ENCODE peak calls at places on chromosomes 6 and 20, in five cellular contexts. One of them, this sample, is unnamed.

GRCh38 chr6:80541186-80541585 is 434.7 kb downstream of the BCKDHB start:
- ATAC-seq in naive thymus-derived CD4-positive, alpha-beta T cell: no peak
- ATAC-seq in activated T-cell treated with anti-CD3 and anti-CD28 coated beads, Interleukin-2, amount 50 U/mL, for 4 hours: peak
- ATAC-seq in Right ventricle myocardium superior: no peak
- ATAC-seq in mucosa of descending colon: no peak
- ATAC-seq in this sample: no peak

GRCh38 chr6:151087861-151088598 is 151.7 kb upstream of the AKAP12 start:
- ATAC-seq in activated T-cell treated with anti-CD3 and anti-CD28 coated beads, Interleukin-2, amount 50 U/mL, for 4 hours: no peak
- ATAC-seq in naive thymus-derived CD4-positive, alpha-beta T cell: no peak
- ATAC-seq in mucosa of descending colon: no peak
- ATAC-seq in Right ventricle myocardium superior: peak
- ATAC-seq in this sample: no peak

GRCh38 chr6:46689657-46690056 is 2.0 kb downstream of the TDRD6 start:
- ATAC-seq in naive thymus-derived CD4-positive, alpha-beta T cell: no peak
- ATAC-seq in mucosa of descending colon: no peak
- ATAC-seq in Right ventricle myocardium superior: no peak
- ATAC-seq in activated T-cell treated with anti-CD3 and anti-CD28 coated beads, Interleukin-2, amount 50 U/mL, for 4 hours: no peak
- ATAC-seq in this sample: no peak

GRCh38 chr6:122798099-122798641 is 9.1 kb downstream of the SMPDL3A start:
- ATAC-seq in mucosa of descending colon: peak
- ATAC-seq in naive thymus-derived CD4-positive, alpha-beta T cell: no peak
- ATAC-seq in Right ventricle myocardium superior: peak
- ATAC-seq in activated T-cell treated with anti-CD3 and anti-CD28 coated beads, Interleukin-2, amount 50 U/mL, for 4 hours: peak
- ATAC-seq in this sample: peak

GRCh38 chr6:88599561-88599960 is 363.9 kb downstream of the RNGTT start:
- ATAC-seq in naive thymus-derived CD4-positive, alpha-beta T cell: no peak
- ATAC-seq in mucosa of descending colon: peak
- ATAC-seq in Right ventricle myocardium superior: no peak
- ATAC-seq in activated T-cell treated with anti-CD3 and anti-CD28 coated beads, Interleukin-2, amount 50 U/mL, for 4 hours: no peak
- ATAC-seq in this sample: peak

GRCh38 chr6:4178737-4179333 is 43.5 kb upstream of the ECI2 start:
- ATAC-seq in mucosa of descending colon: no peak
- ATAC-seq in Right ventricle myocardium superior: no peak
- ATAC-seq in naive thymus-derived CD4-positive, alpha-beta T cell: no peak
- ATAC-seq in activated T-cell treated with anti-CD3 and anti-CD28 coated beads, Interleukin-2, amount 50 U/mL, for 4 hours: no peak
- ATAC-seq in this sample: no peak

GRCh38 chr6:41732601-41733348 is 2.6 kb downstream of the TFEB start:
- ATAC-seq in Right ventricle myocardium superior: no peak
- ATAC-seq in mucosa of descending colon: no peak
- ATAC-seq in activated T-cell treated with anti-CD3 and anti-CD28 coated beads, Interleukin-2, amount 50 U/mL, for 4 hours: peak
- ATAC-seq in naive thymus-derived CD4-positive, alpha-beta T cell: peak
- ATAC-seq in this sample: peak

GRCh38 chr20:52425253-52425652 is 233.7 kb upstream of the ZFP64 start:
- ATAC-seq in mucosa of descending colon: no peak
- ATAC-seq in activated T-cell treated with anti-CD3 and anti-CD28 coated beads, Interleukin-2, amount 50 U/mL, for 4 hours: no peak
- ATAC-seq in naive thymus-derived CD4-positive, alpha-beta T cell: no peak
- ATAC-seq in Right ventricle myocardium superior: no peak
- ATAC-seq in this sample: no peak

GRCh38 chr6:111985202-111985731 is 68.6 kb upstream of the CCN6 start:
- ATAC-seq in activated T-cell treated with anti-CD3 and anti-CD28 coated beads, Interleukin-2, amount 50 U/mL, for 4 hours: peak
- ATAC-seq in naive thymus-derived CD4-positive, alpha-beta T cell: peak
- ATAC-seq in Right ventricle myocardium superior: no peak
- ATAC-seq in mucosa of descending colon: peak
- ATAC-seq in this sample: no peak

GRCh38 chr6:37102299-37103168 is 67.4 kb upstream of the PIM1 start:
- ATAC-seq in activated T-cell treated with anti-CD3 and anti-CD28 coated beads, Interleukin-2, amount 50 U/mL, for 4 hours: peak
- ATAC-seq in Right ventricle myocardium superior: peak
- ATAC-seq in mucosa of descending colon: peak
- ATAC-seq in naive thymus-derived CD4-positive, alpha-beta T cell: peak
- ATAC-seq in this sample: peak

GRCh38 chr20:16352751-16353150 is 220.5 kb downstream of the KIF16B start:
- ATAC-seq in activated T-cell treated with anti-CD3 and anti-CD28 coated beads, Interleukin-2, amount 50 U/mL, for 4 hours: no peak
- ATAC-seq in Right ventricle myocardium superior: no peak
- ATAC-seq in mucosa of descending colon: no peak
- ATAC-seq in naive thymus-derived CD4-positive, alpha-beta T cell: no peak
- ATAC-seq in this sample: no peak

GRCh38 chr6:137724495-137725211 is 142.4 kb upstream of the TNFAIP3 start:
- ATAC-seq in mucosa of descending colon: peak
- ATAC-seq in activated T-cell treated with anti-CD3 and anti-CD28 coated beads, Interleukin-2, amount 50 U/mL, for 4 hours: no peak
- ATAC-seq in Right ventricle myocardium superior: peak
- ATAC-seq in naive thymus-derived CD4-positive, alpha-beta T cell: peak
- ATAC-seq in this sample: no peak

GRCh38 chr6:54958446-54958845 is 111.9 kb downstream of the FAM83B start:
- ATAC-seq in Right ventricle myocardium superior: peak
- ATAC-seq in activated T-cell treated with anti-CD3 and anti-CD28 coated beads, Interleukin-2, amount 50 U/mL, for 4 hours: no peak
- ATAC-seq in mucosa of descending colon: no peak
- ATAC-seq in naive thymus-derived CD4-positive, alpha-beta T cell: no peak
- ATAC-seq in this sample: no peak

GRCh38 chr20:53522696-53523095 is 70.9 kb downstream of the ZNF217 start:
- ATAC-seq in Right ventricle myocardium superior: no peak
- ATAC-seq in mucosa of descending colon: no peak
- ATAC-seq in naive thymus-derived CD4-positive, alpha-beta T cell: no peak
- ATAC-seq in activated T-cell treated with anti-CD3 and anti-CD28 coated beads, Interleukin-2, amount 50 U/mL, for 4 hours: no peak
- ATAC-seq in this sample: no peak

GRCh38 chr20:45034436-45034835 is 66.5 kb downstream of the KCNS1 start:
- ATAC-seq in activated T-cell treated with anti-CD3 and anti-CD28 coated beads, Interleukin-2, amount 50 U/mL, for 4 hours: no peak
- ATAC-seq in naive thymus-derived CD4-positive, alpha-beta T cell: peak
- ATAC-seq in mucosa of descending colon: no peak
- ATAC-seq in Right ventricle myocardium superior: no peak
- ATAC-seq in this sample: no peak

GRCh38 chr20:39674842-39675241 is 712.7 kb downstream of the DHX35 start:
- ATAC-seq in mucosa of descending colon: peak
- ATAC-seq in activated T-cell treated with anti-CD3 and anti-CD28 coated beads, Interleukin-2, amount 50 U/mL, for 4 hours: no peak
- ATAC-seq in naive thymus-derived CD4-positive, alpha-beta T cell: no peak
- ATAC-seq in Right ventricle myocardium superior: no peak
- ATAC-seq in this sample: peak

GRCh38 chr6:87401832-87402231 is 5.9 kb upstream of the CFAP206 start:
- ATAC-seq in activated T-cell treated with anti-CD3 and anti-CD28 coated beads, Interleukin-2, amount 50 U/mL, for 4 hours: no peak
- ATAC-seq in mucosa of descending colon: no peak
- ATAC-seq in Right ventricle myocardium superior: no peak
- ATAC-seq in naive thymus-derived CD4-positive, alpha-beta T cell: no peak
- ATAC-seq in this sample: no peak

GRCh38 chr6:46521464-46521971 is 30.3 kb upstream of the RCAN2 start:
- ATAC-seq in mucosa of descending colon: peak
- ATAC-seq in naive thymus-derived CD4-positive, alpha-beta T cell: no peak
- ATAC-seq in Right ventricle myocardium superior: no peak
- ATAC-seq in activated T-cell treated with anti-CD3 and anti-CD28 coated beads, Interleukin-2, amount 50 U/mL, for 4 hours: no peak
- ATAC-seq in this sample: no peak

This sample was measured in stimulated activated memory B cell treated with anti-CD40 and anti-IgM and Interleukin-4, amounts not matched to agents 10 μg/mL and 1 μg/mL and 100 μg/mL, for 72 hours.